ENCODE peak calls at places on chromosomes 6 and 20, in eight cellular contexts. G, P, N, E, H, S, I and V are unnamed samples. For H4K20me1, the result is how much of the 10 kb centered on the place peaks cover.

GRCh38 chr20:63854069-63854765 is 7.1 kb upstream of the ABHD16B start:
- DNase-seq in H (no peak), P (no peak), N (peak), I (no peak), E (no peak), S (peak), G (no peak), V (no peak)

GRCh38 chr6:7974553-7974931 is 64.0 kb upstream of the TXNDC5 start:
- DNase-seq in H (no peak), E (no peak), I (no peak), N (no peak), P (no peak), G (no peak), S (no peak), V (no peak)

GRCh38 chr6:122984393-122984792 is 11.6 kb upstream of the CLVS2 start:
- DNase-seq in N (no peak), P (no peak), E (no peak), H (no peak), G (no peak), I (no peak), S (no peak), V (no peak)

GRCh38 chr6:44051516-44051915 is 75.7 kb downstream of the MRPL14 start:
- DNase-seq in G (no peak), S (no peak), E (peak), H (no peak), P (peak), N (peak), I (peak), V (peak)

GRCh38 chr6:96235927-96236326 is 220.2 kb downstream of the FUT9 start:
- DNase-seq in N (no peak), E (no peak), S (no peak), I (peak), P (no peak), H (no peak), G (no peak), V (peak)

GRCh38 chr6:45192556-45192955 is 135.6 kb upstream of the RUNX2 start:
- DNase-seq in P (peak), S (no peak), E (peak), N (peak), H (no peak), I (peak), G (no peak), V (no peak)

GRCh38 chr6:111793711-111794111 is 79.5 kb downstream of the FYN start:
- DNase-seq in N (no peak), G (no peak), E (no peak), P (no peak), S (no peak), H (peak), I (no peak), V (no peak)

GRCh38 chr6:43271944-43272343 is 26.1 kb upstream of the SLC22A7 start:
- DNase-seq in H (no peak), P (no peak), G (no peak), N (no peak), E (no peak), S (no peak), I (no peak), V (no peak)

GRCh38 chr20:11168026-11168425 is 494.2 kb upstream of the JAG1 start:
- DNase-seq in S (no peak), H (no peak), N (peak), G (no peak), I (no peak), E (peak), P (no peak), V (no peak)

GRCh38 chr6:79630883-79631799 is at the start of gene SH3BGRL2:
- DNase-seq in E (peak), S (peak), N (peak), P (peak), I (peak), H (peak), G (peak), V (peak)

GRCh38 chr6:29016559-29017427 is 11.7 kb upstream of the ZNF311 start:
- DNase-seq in I (peak), E (peak), S (peak), H (peak), G (peak), P (peak), N (peak), V (peak)

GRCh38 chr20:38123021-38123587 is 42.0 kb downstream of the TGM2 start:
- DNase-seq in I (peak), G (peak), E (peak), P (peak), S (peak), H (peak), N (peak), V (peak)

GRCh38 chr6:45568626-45569025 is 190.9 kb upstream of the SUPT3H start:
- DNase-seq in N (no peak), E (no peak), H (no peak), I (no peak), S (no peak), G (no peak), P (no peak), V (no peak)

GRCh38 chr6:113632220-113632864 is 224.8 kb upstream of the MARCKS start:
- DNase-seq in P (peak), I (peak), N (peak), E (peak), H (peak), G (peak), S (no peak), V (peak)

GRCh38 chr6:124069230-124069815 is 265.7 kb downstream of the NKAIN2 start:
- DNase-seq in N (no peak), P (no peak), I (no peak), E (no peak), H (no peak), G (no peak), S (no peak), V (no peak)

GRCh38 chr6:124066995-124067552 is 263.4 kb downstream of the NKAIN2 start:
- DNase-seq in E (no peak), S (no peak), N (no peak), P (no peak), G (peak), I (no peak), H (no peak), V (no peak)

DNA sequence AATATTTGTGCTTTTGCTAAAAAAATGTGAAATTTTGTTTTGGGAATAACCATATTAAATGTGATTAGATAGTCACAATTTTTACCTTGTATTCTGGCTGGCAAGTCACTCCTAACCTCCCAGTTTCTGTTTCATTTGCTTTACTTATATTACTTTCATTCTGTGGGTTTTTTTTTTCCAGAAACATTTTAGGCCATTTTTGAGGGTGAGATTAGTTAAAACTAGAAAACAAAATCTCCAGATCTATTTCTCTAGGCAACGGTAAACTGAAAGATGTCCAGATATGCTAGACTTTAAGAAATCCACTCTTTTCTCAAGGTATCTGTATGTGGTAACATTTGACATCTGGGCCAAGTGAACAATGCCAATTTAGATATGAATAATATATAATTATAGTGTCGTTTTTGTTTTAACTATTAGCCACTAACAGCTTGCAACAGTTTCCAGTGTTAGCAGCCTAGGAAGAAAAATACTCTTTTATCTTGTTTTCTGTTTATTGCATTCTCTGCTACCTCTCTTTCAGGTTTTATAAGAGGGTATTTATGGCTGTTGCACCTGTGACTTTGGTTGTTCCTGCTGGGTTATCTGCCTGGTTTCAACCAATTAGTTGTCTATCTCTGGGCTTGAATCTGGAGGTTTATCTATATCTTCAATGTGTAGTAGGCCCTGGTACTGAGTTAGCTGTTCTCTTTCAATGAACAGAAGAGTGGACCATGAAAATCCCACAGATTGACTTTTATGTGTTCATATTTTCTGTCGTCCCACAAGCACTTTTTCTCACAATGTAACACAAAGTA is 260.9 kb downstream of the NKAIN2 start:
- DNase-seq in P (no peak), H (no peak), E (no peak), S (no peak), I (no peak), G (no peak), N (no peak), V (no peak)
- H3K4me2 ChIP-seq in P (no peak), H (no peak), E (no peak), S (no peak), I (no peak), G (no peak), N (no peak), V (no peak)

DNA sequence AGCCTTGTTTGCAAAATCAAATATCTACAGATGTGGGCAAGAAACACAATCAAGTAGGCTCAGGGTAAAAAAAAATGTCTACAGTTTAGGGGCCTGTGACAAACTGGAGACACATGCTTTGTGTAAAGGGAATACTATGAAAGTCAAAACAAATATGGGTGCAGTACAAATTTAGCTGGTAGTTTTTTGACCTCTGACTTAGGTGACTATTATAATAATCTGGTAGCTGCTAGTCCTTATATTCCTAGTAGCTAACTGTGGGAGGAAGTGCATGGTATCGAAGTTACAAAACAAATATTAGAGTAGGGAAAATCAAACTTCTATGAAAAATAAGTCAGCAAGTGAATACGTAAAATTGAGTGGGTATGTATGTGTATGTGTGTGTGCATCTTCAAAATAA is 35.4 kb downstream of the CYP24A1 start:
- DNase-seq in E (no peak), S (no peak), I (no peak), H (no peak), G (no peak), N (no peak), P (no peak), V (no peak)
- H4K20me1 ChIP-seq in E (under half), S (under half), I (under half), H (under half), G (under half), N (under half), P (under half), V (under half)

DNA sequence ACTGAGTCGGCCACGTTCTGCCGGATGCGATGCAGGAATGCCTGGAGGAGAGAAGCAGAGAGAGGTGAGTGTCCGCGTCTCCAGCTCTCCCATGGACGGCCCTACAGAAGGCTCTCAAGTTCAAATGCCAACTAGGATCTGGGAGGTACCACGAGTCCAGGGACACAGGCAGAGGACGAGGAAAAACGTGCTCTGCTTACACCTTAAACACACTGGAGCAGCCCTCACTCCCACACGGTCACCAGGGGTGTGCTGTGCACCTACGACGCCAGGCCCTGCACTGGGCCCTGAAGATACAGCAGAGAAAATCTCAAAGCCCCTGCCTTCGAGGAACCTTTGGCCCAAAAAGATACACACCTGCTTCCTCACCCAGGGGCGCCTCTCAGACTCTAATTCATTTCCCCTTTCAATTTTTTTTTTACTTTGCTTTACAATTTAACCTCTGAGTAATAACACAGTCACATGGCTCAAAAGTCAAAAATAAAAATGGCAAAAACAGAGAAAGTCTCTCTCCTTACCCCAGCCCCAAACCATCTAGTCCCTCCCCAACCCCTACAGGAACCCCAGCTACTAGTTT is 79.9 kb downstream of the PREX1 start:
- DNase-seq in H (no peak), S (no peak), N (no peak), G (no peak), E (no peak), P (no peak), I (no peak), V (no peak)
- H3K4me2 ChIP-seq in H (no peak), S (no peak), N (no peak), G (no peak), E (no peak), P (no peak), I (no peak), V (no peak)

GRCh38 chr6:40482532-40482931 is 104.6 kb downstream of the LRFN2 start:
- DNase-seq in H (no peak), P (no peak), G (no peak), E (no peak), N (peak), S (no peak), I (no peak), V (no peak)
- H4K20me1 ChIP-seq in H (under half), P (under half), G (under half), E (under half), N (under half), S (under half), I (under half), V (under half)

DNA sequence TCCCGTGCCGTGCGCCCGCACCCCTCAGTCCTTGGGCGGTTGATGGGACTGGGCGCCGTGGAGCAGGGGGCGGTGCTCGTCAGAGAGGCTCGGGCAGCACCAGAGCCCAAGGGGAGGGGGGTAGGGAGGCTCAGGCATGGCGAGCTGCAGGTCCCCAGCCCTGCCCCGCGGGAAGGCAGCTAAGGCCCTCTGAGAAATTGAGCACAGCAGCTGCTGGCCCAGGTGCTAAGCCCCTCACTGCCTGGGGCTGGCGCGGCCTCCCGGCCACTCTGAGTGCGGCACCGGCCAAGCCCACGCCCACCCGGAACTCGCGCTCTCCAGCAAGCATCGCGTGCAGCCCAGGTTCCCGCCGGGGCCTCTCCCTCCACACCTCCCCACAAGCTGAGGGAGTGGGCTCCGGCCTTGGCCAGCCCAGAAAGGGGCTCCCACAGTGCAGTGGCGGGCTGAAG is 16.4 kb downstream of the SOX4 start:
- DNase-seq in S (peak), H (no peak), E (no peak), I (no peak), N (no peak), P (no peak), G (no peak), V (no peak)
- H3K4me2 ChIP-seq in S (no peak), H (no peak), E (no peak), I (no peak), N (no peak), P (no peak), G (no peak), V (no peak)

GRCh38 chr6:47481806-47482205 is 4.2 kb downstream of the CD2AP start:
- DNase-seq in N (no peak), S (no peak), E (no peak), P (no peak), G (no peak), I (no peak), H (no peak), V (no peak)
- H4K20me1 ChIP-seq in N (under half), S (under half), E (under half), P (under half), G (under half), I (under half), H (half or more), V (half or more)

GRCh38 chr6:100880901-100881706 is at the start of gene ASCC3:
- DNase-seq in S (peak), P (peak), I (peak), G (peak), N (peak), H (peak), E (peak), V (peak)

GRCh38 chr6:100880149-100880900 is 804 bp downstream of the ASCC3 start:
- DNase-seq in N (peak), I (peak), S (no peak), P (peak), E (peak), G (peak), H (peak), V (peak)

GRCh38 chr6:100881707-100882040 is 545 bp upstream of the ASCC3 start:
- DNase-seq in E (peak), G (no peak), P (peak), I (no peak), N (peak), H (no peak), S (no peak), V (no peak)

GRCh38 chr6:100877851-100878250 is 3.3 kb downstream of the ASCC3 start:
- DNase-seq in H (no peak), N (peak), I (no peak), G (no peak), E (no peak), P (no peak), S (no peak), V (no peak)

GRCh38 chr6:100879317-100879716 is 1.8 kb downstream of the ASCC3 start:
- DNase-seq in I (no peak), G (no peak), H (no peak), S (no peak), E (no peak), N (no peak), P (no peak), V (no peak)
- H3K4me2 ChIP-seq in I (peak), G (peak), H (peak), S (peak), E (peak), N (peak), P (peak), V (peak)

GRCh38 chr6:158815915-158816314 is 3.3 kb downstream of the EZR start:
- DNase-seq in P (no peak), E (no peak), G (no peak), I (no peak), N (no peak), S (no peak), H (no peak), V (no peak)
- H4K20me1 ChIP-seq in P (under half), E (under half), G (under half), I (half or more), N (under half), S (under half), H (under half), V (half or more)